ENCODE peak calls at places on chromosomes 1 and 21, in four cellular contexts. W, Z, Y and C are unnamed samples.

GRCh38 chr1:42676534-42677087 is 5.6 kb upstream of the YBX1 start:
- DNase-seq in W (no peak), Z (no peak), Y (no peak), C (no peak)

GRCh38 chr1:111559736-111560279 is 56.4 kb upstream of the ADORA3 start:
- DNase-seq in Y (no peak), Z (no peak), W (peak; percentile 91), C (no peak)

GRCh38 chr1:172905452-172905851 is 145.3 kb downstream of the TNFSF18 start:
- DNase-seq in W (peak; percentile 73), Z (no peak), Y (no peak), C (no peak)

GRCh38 chr1:221637641-221638041 is 104.2 kb downstream of the DUSP10 start:
- DNase-seq in Y (no peak), W (peak; percentile 34), Z (no peak), C (no peak)

GRCh38 chr1:88111806-88112205 is 572.3 kb upstream of the PKN2 start:
- DNase-seq in W (no peak), Y (no peak), Z (no peak), C (no peak)

GRCh38 chr1:55868026-55868425 is 652.9 kb upstream of the USP24 start:
- DNase-seq in Z (no peak), W (peak; percentile 50), Y (no peak), C (no peak)

GRCh38 chr1:93338426-93338825 is 7.3 kb upstream of the DR1 start:
- DNase-seq in Z (no peak), W (peak; percentile 95), Y (no peak), C (no peak)

GRCh38 chr1:1351511-1352427 is 2.6 kb upstream of the DVL1 start:
- DNase-seq in Y (no peak), W (peak; percentile 38), Z (no peak), C (no peak)

GRCh38 chr1:6646499-6647148 is 22.0 kb downstream of the THAP3 start:
- DNase-seq in Y (peak; percentile 70), W (peak; percentile 54), Z (no peak), C (peak; percentile 40)

GRCh38 chr1:84433253-84434080 is 35.2 kb downstream of the DNASE2B start:
- DNase-seq in Z (no peak), W (peak; percentile 78), Y (peak; percentile 75), C (peak; percentile 33)

GRCh38 chr1:16983649-16984048 is 3.2 kb upstream of the MFAP2 start:
- DNase-seq in W (no peak), Z (peak; percentile 45), Y (no peak), C (no peak)

GRCh38 chr21:16424331-16424749 is 694.6 kb downstream of the USP25 start:
- DNase-seq in Y (no peak), W (no peak), Z (no peak), C (no peak)

GRCh38 chr21:44057055-44057454 is 44.9 kb downstream of the TRAPPC10 start:
- DNase-seq in Y (no peak), Z (no peak), W (no peak), C (no peak)

GRCh38 chr1:56063461-56063860 is 515.9 kb downstream of the PLPP3 start:
- DNase-seq in Y (no peak), W (no peak), Z (no peak), C (no peak)

GRCh38 chr1:227035316-227035715 is 95.2 kb downstream of the COQ8A start:
- DNase-seq in Y (no peak), W (no peak), Z (no peak), C (no peak)

GRCh38 chr1:197546989-197547388 is 228.3 kb downstream of the DENND1B start:
- DNase-seq in W (no peak), Y (no peak), Z (no peak), C (no peak)

GRCh38 chr1:151867785-151868403 is 14.4 kb upstream of the THEM5 start:
- DNase-seq in W (peak; percentile 74), Z (no peak), Y (no peak), C (no peak)

GRCh38 chr21:17925900-17926299 is 106.7 kb upstream of the C21orf91 start:
- DNase-seq in Y (peak; percentile 43), Z (no peak), W (peak; percentile 24), C (no peak)

GRCh38 chr1:209080170-209080781 is 503.2 kb upstream of the CAMK1G start:
- DNase-seq in W (no peak), Y (peak; percentile 43), Z (no peak), C (no peak)

GRCh38 chr1:241734533-241734932 is 82.5 kb downstream of the WDR64 start:
- DNase-seq in Y (no peak), Z (no peak), W (no peak), C (no peak)

GRCh38 chr1:153679337-153680119 is 1.0 kb downstream of the NPR1 start:
- DNase-seq in Y (no peak), Z (peak; percentile 68), W (no peak), C (no peak)

GRCh38 chr1:205300149-205300548 is 21.4 kb downstream of the NUAK2 start:
- DNase-seq in W (no peak), Z (no peak), Y (no peak), C (no peak)

GRCh38 chr1:9186082-9186859 is 48.3 kb upstream of the H6PD start:
- DNase-seq in Y (no peak), W (peak; percentile 87), Z (no peak), C (no peak)

GRCh38 chr21:44614961-44615391 is 3.1 kb downstream of the KRTAP10-8 start:
- DNase-seq in Z (peak; percentile 41), W (no peak), Y (no peak), C (peak; percentile 19)

GRCh38 chr1:170593173-170593572 is 61.2 kb downstream of the GORAB start:
- DNase-seq in Y (no peak), Z (no peak), W (no peak), C (no peak)

GRCh38 chr1:53545663-53546408 is 86.6 kb downstream of the DMRTB1 start:
- DNase-seq in W (peak; percentile 21), Y (no peak), Z (no peak), C (no peak)

GRCh38 chr1:151989131-151989868 is 4.4 kb downstream of the S100A10 start:
- DNase-seq in W (peak; percentile 83), Y (no peak), Z (no peak), C (no peak)

GRCh38 chr1:75423616-75424015 is 187.3 kb downstream of the SLC44A5 start:
- DNase-seq in Z (no peak), Y (peak; percentile 34), W (no peak), C (no peak)

GRCh38 chr1:106224426-106224825 is 832.0 kb upstream of the PRMT6 start:
- DNase-seq in Z (no peak), Y (no peak), W (no peak), C (no peak)

GRCh38 chr1:9207715-9208114 is 26.9 kb upstream of the H6PD start:
- DNase-seq in W (peak; percentile 70), Z (no peak), Y (no peak), C (no peak)

GRCh38 chr1:34113362-34113761 is 51.7 kb downstream of the CSMD2 start:
- DNase-seq in Z (peak; percentile 63), Y (peak; percentile 82), W (no peak), C (peak; percentile 72)

GRCh38 chr1:19392221-19392620 is 80.1 kb downstream of the SLC66A1 start:
- DNase-seq in Z (no peak), W (no peak), Y (no peak), C (no peak)

GRCh38 chr1:37556712-37557196 is at the start of gene DNALI1:
- DNase-seq in Z (peak; percentile 98), Y (peak; percentile 96), W (peak; percentile 88), C (peak; percentile 97)

GRCh38 chr1:171566467-171566866 is 55.6 kb upstream of the MYOCOS start:
- DNase-seq in W (no peak), Z (no peak), Y (peak; percentile 11), C (no peak)

GRCh38 chr21:39575778-39576177 is 37.0 kb upstream of the B3GALT5 start:
- DNase-seq in Y (peak; percentile 65), W (no peak), Z (no peak), C (no peak)

GRCh38 chr1:233367057-233367759 is 39.7 kb downstream of the MAP3K21 start:
- DNase-seq in Y (peak; percentile 55), Z (peak; percentile 50), W (no peak), C (peak; percentile 68)

DNA sequence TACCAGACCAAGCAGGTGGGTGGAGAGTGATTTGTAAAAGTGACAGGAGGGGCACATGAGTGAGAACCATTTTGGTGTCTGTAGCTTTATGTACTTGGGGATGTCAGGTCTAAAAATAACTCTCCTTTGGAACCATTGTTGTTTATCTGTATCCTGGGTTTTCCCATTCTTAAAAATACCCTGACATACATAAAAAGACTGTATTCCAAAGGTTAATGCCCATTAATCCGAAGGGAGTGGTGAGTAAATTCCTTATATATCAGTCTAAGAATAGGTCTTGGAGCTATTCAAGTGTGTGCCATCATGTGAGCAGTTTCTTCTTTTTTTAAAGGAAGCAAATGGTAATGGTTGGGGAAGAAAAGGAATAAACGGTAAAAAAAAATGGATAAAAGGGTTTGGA is 117.5 kb downstream of the TGFB2 start:
- DNase-seq in Z (no peak), Y (no peak), W (no peak), C (no peak)
- H2BK5ac ChIP-seq in Z (no peak overlapping the region), Y (no peak overlapping the region), W (no peak overlapping the region), C (no peak overlapping the region)

GRCh38 chr1:119410977-119411376 is 4.0 kb upstream of the HSD3B2 start:
- DNase-seq in W (no peak), Y (no peak), Z (no peak), C (no peak)
- H4K5ac ChIP-seq in W (no peak overlapping the region), Y (no peak overlapping the region), Z (no peak overlapping the region), C (no peak overlapping the region)

DNA sequence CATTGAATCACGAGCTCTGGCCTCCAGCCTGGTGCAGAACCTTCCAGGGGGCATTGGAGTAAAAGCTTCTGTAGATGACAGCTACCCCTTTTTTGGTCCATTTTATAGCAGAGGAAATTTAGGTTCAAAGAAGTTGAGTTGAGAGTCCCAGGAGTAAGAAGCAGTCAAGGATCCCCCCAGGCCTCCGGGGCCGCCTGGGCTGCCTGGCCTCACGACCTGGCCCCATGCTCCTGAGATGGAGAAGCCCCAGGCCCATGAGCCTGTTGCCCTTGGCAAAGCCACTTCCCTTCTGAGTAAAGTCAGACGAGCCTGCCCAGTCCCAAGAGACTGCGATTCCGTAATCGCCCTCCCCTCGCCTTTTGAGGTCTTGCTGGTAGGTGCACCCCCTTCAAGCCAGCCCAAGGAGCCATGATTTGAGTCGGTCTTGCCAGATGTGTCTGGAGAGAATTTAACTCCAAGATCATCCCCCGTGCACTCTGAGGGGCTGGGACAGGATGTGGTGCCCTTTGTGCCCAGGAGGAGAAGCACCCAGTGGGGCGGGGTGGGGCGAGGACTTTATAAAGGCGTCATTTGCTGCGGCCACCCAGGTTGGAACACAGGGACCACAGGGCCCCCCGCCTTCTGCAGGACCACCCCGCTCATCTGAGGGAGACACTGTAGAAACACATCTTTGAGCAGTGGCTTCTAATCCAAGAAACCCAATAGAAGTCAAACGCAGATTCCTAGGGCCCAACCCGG is 30.1 kb downstream of the PDE9A start:
- DNase-seq in Y (no peak), W (no peak), Z (no peak), C (no peak)
- H4K8ac ChIP-seq in Y (no peak overlapping the region), W (no peak overlapping the region), Z (no peak overlapping the region), C (no peak overlapping the region)

DNA sequence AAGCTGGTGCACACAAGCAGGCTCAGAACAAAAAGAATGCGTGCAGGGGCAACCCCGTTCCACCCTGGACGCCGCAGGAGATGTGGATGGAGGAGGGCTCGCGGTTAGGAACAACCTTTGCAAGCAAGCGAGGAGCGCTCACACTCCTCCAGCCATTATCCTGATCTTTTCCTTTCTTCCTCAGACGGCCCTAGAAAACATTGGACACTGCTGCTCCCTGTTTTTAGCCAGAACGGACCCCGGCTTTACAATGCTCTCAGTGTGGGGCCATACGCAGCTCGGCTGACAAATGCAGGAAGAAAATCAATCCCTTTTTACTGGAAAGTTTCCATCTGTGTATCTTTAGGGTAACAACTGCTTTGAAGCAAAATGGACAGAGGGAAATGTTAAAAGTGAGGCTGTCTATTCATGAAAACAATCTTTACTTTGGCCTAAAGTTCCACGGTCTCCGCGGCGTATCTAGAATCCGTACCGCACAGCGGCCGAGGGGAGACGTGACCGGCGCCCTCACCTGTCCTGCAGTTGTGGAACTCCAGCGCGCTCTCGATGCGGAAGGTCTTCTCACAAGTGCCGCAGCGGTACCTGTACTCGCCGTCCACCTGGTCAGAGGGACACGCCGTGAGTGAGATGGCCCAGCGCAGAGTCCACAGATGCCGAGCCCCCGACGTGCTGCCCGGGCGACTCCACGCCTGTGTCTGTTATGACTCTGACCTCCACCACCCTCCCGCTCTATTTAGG is 44.0 kb downstream of the PRDM15 start:
- DNase-seq in W (no peak), Y (no peak), Z (no peak), C (no peak)
- H2BK5ac ChIP-seq in W (no peak overlapping the region), Y (no peak overlapping the region), Z (peak overlapping the region; percentile 78), C (no peak overlapping the region)